ENCODE peak calls at places on chromosome 7, in six cellular contexts. One of them, this sample, is unnamed.

GRCh38 chr7:19709249-19709578 is 377 bp upstream of the POLR1F start:
- DNase-seq in A549: no peak
- DNase-seq in GM12865: no peak
- DNase-seq in AG20443: no peak
- DNase-seq in AG09309: no peak
- DNase-seq in body of pancreas: no peak
- DNase-seq in this sample: no peak

GRCh38 chr7:4629287-4629905 is 52.7 kb upstream of the FOXK1 start:
- DNase-seq in A549: no peak
- DNase-seq in GM12865: no peak
- DNase-seq in AG20443: no peak
- DNase-seq in AG09309: no peak
- DNase-seq in body of pancreas: no peak
- DNase-seq in this sample: no peak

GRCh38 chr7:80499350-80499955 is 12.4 kb downstream of the GNAT3 start:
- DNase-seq in A549: no peak
- DNase-seq in GM12865: no peak
- DNase-seq in AG20443: peak; percentile 23
- DNase-seq in AG09309: peak; percentile 89
- DNase-seq in body of pancreas: peak; percentile 12
- DNase-seq in this sample: no peak

GRCh38 chr7:6212008-6212407 is 60.4 kb downstream of the CYTH3 start:
- DNase-seq in A549: no peak
- DNase-seq in GM12865: no peak
- DNase-seq in AG20443: no peak
- DNase-seq in AG09309: no peak
- DNase-seq in body of pancreas: no peak
- DNase-seq in this sample: no peak

GRCh38 chr7:82264752-82265305 is 178.7 kb downstream of the CACNA2D1 start:
- DNase-seq in A549: no peak
- DNase-seq in GM12865: no peak
- DNase-seq in AG20443: no peak
- DNase-seq in AG09309: no peak
- DNase-seq in body of pancreas: no peak
- DNase-seq in this sample: no peak

GRCh38 chr7:131623154-131623553 is 66.7 kb upstream of the PODXL start:
- DNase-seq in A549: no peak
- DNase-seq in GM12865: no peak
- DNase-seq in AG20443: no peak
- DNase-seq in AG09309: no peak
- DNase-seq in body of pancreas: peak; percentile 14
- DNase-seq in this sample: no peak

GRCh38 chr7:52647046-52647445 is 388.4 kb upstream of the POM121L12 start:
- DNase-seq in A549: no peak
- DNase-seq in GM12865: no peak
- DNase-seq in AG20443: no peak
- DNase-seq in AG09309: no peak
- DNase-seq in body of pancreas: no peak
- DNase-seq in this sample: no peak

GRCh38 chr7:75638607-75639070 is 100.1 kb downstream of the HIP1 start:
- DNase-seq in A549: no peak
- DNase-seq in GM12865: no peak
- DNase-seq in AG20443: peak; percentile 90
- DNase-seq in AG09309: no peak
- DNase-seq in body of pancreas: peak; percentile 43
- DNase-seq in this sample: no peak

GRCh38 chr7:21967500-21968099 is 21.9 kb upstream of the CDCA7L start:
- DNase-seq in A549: no peak
- DNase-seq in GM12865: peak; percentile 44
- DNase-seq in AG20443: no peak
- DNase-seq in AG09309: no peak
- DNase-seq in body of pancreas: no peak
- DNase-seq in this sample: peak; percentile 39

GRCh38 chr7:28686418-28686800 is 271.7 kb downstream of the TRIL start:
- DNase-seq in A549: no peak
- DNase-seq in GM12865: no peak
- DNase-seq in AG20443: peak; percentile 49
- DNase-seq in AG09309: no peak
- DNase-seq in body of pancreas: peak; percentile 19
- DNase-seq in this sample: no peak

GRCh38 chr7:77426521-77427051 is 10.4 kb upstream of the GSAP start:
- DNase-seq in A549: no peak
- DNase-seq in GM12865: no peak
- DNase-seq in AG20443: peak; percentile 56
- DNase-seq in AG09309: no peak
- DNase-seq in body of pancreas: no peak
- DNase-seq in this sample: no peak

GRCh38 chr7:51090411-51090810 is 226.2 kb downstream of the COBL start:
- DNase-seq in A549: no peak
- DNase-seq in GM12865: no peak
- DNase-seq in AG20443: no peak
- DNase-seq in AG09309: no peak
- DNase-seq in body of pancreas: no peak
- DNase-seq in this sample: no peak

GRCh38 chr7:51188987-51189386 is 127.6 kb downstream of the COBL start:
- DNase-seq in A549: no peak
- DNase-seq in GM12865: no peak
- DNase-seq in AG20443: no peak
- DNase-seq in AG09309: no peak
- DNase-seq in body of pancreas: no peak
- DNase-seq in this sample: no peak

GRCh38 chr7:33909755-33910154 is 4.4 kb downstream of the BMPER start:
- DNase-seq in A549: no peak
- DNase-seq in GM12865: no peak
- DNase-seq in AG20443: peak; percentile 73
- DNase-seq in AG09309: no peak
- DNase-seq in body of pancreas: no peak
- DNase-seq in this sample: no peak

GRCh38 chr7:52555805-52556204 is 479.6 kb upstream of the POM121L12 start:
- DNase-seq in A549: no peak
- DNase-seq in GM12865: no peak
- DNase-seq in AG20443: no peak
- DNase-seq in AG09309: no peak
- DNase-seq in body of pancreas: no peak
- DNase-seq in this sample: no peak

GRCh38 chr7:110835209-110835608 is 255.7 kb upstream of the LRRN3 start:
- DNase-seq in A549: no peak
- DNase-seq in GM12865: no peak
- DNase-seq in AG20443: no peak
- DNase-seq in AG09309: no peak
- DNase-seq in body of pancreas: no peak
- DNase-seq in this sample: peak; percentile 53

GRCh38 chr7:104627516-104627915 is 299.1 kb downstream of the LHFPL3 start:
- DNase-seq in A549: no peak
- DNase-seq in GM12865: peak; percentile 25
- DNase-seq in AG20443: peak; percentile 42
- DNase-seq in AG09309: no peak
- DNase-seq in body of pancreas: no peak
- DNase-seq in this sample: no peak

GRCh38 chr7:67771840-67772605 is 775.4 kb downstream of the TYW1 start:
- DNase-seq in A549: no peak
- DNase-seq in GM12865: no peak
- DNase-seq in AG20443: no peak
- DNase-seq in AG09309: no peak
- DNase-seq in body of pancreas: no peak
- DNase-seq in this sample: no peak

GRCh38 chr7:80247144-80247543 is 112.5 kb downstream of the GNAI1 start:
- DNase-seq in A549: no peak
- DNase-seq in GM12865: no peak
- DNase-seq in AG20443: peak; percentile 65
- DNase-seq in AG09309: peak; percentile 18
- DNase-seq in body of pancreas: no peak
- DNase-seq in this sample: no peak

GRCh38 chr7:43784030-43785001 is 25.8 kb downstream of the BLVRA start:
- DNase-seq in A549: no peak
- DNase-seq in GM12865: peak; percentile 86
- DNase-seq in AG20443: no peak
- DNase-seq in AG09309: no peak
- DNase-seq in body of pancreas: no peak
- DNase-seq in this sample: no peak

GRCh38 chr7:94041529-94041928 is 37.4 kb upstream of the BET1 start:
- DNase-seq in A549: no peak
- DNase-seq in GM12865: no peak
- DNase-seq in AG20443: no peak
- DNase-seq in AG09309: no peak
- DNase-seq in body of pancreas: no peak
- DNase-seq in this sample: no peak

GRCh38 chr7:152588350-152588749 is 87.6 kb downstream of the XRCC2 start:
- DNase-seq in A549: no peak
- DNase-seq in GM12865: no peak
- DNase-seq in AG20443: peak; percentile 71
- DNase-seq in AG09309: peak; percentile 51
- DNase-seq in body of pancreas: peak; percentile 30
- DNase-seq in this sample: no peak

GRCh38 chr7:134514663-134515062 is 12.7 kb upstream of the AKR1B10 start:
- DNase-seq in A549: peak; percentile 91
- DNase-seq in GM12865: peak; percentile 82
- DNase-seq in AG20443: peak; percentile 70
- DNase-seq in AG09309: peak; percentile 46
- DNase-seq in body of pancreas: no peak
- DNase-seq in this sample: peak; percentile 67

GRCh38 chr7:108299251-108300014 is 156.8 kb downstream of the NRCAM start:
- DNase-seq in A549: no peak
- DNase-seq in GM12865: no peak
- DNase-seq in AG20443: no peak
- DNase-seq in AG09309: no peak
- DNase-seq in body of pancreas: no peak
- DNase-seq in this sample: no peak

GRCh38 chr7:12923971-12924370 is 236.5 kb downstream of the ARL4A start:
- DNase-seq in A549: no peak
- DNase-seq in GM12865: no peak
- DNase-seq in AG20443: no peak
- DNase-seq in AG09309: no peak
- DNase-seq in body of pancreas: no peak
- DNase-seq in this sample: no peak

GRCh38 chr7:36726806-36727503 is 2.7 kb upstream of the AOAH start:
- DNase-seq in A549: no peak
- DNase-seq in GM12865: no peak
- DNase-seq in AG20443: no peak
- DNase-seq in AG09309: no peak
- DNase-seq in body of pancreas: no peak
- DNase-seq in this sample: no peak

GRCh38 chr7:2627258-2628136 is 4.3 kb upstream of the TTYH3 start:
- DNase-seq in A549: no peak
- DNase-seq in GM12865: no peak
- DNase-seq in AG20443: no peak
- DNase-seq in AG09309: no peak
- DNase-seq in body of pancreas: no peak
- DNase-seq in this sample: no peak

GRCh38 chr7:77413861-77414424 is 2.2 kb downstream of the GSAP start:
- DNase-seq in A549: no peak
- DNase-seq in GM12865: no peak
- DNase-seq in AG20443: no peak
- DNase-seq in AG09309: no peak
- DNase-seq in body of pancreas: no peak
- DNase-seq in this sample: no peak

GRCh38 chr7:158274404-158274811 is 313.2 kb downstream of the PTPRN2 start:
- DNase-seq in A549: no peak
- DNase-seq in GM12865: no peak
- DNase-seq in AG20443: no peak
- DNase-seq in AG09309: no peak
- DNase-seq in body of pancreas: no peak
- DNase-seq in this sample: no peak

GRCh38 chr7:30751696-30752273 is at the start of gene INMT:
- DNase-seq in A549: no peak
- DNase-seq in GM12865: no peak
- DNase-seq in AG20443: no peak
- DNase-seq in AG09309: no peak
- DNase-seq in body of pancreas: no peak
- DNase-seq in this sample: no peak

GRCh38 chr7:18974803-18975202 is 142.6 kb downstream of the TWIST1 start:
- DNase-seq in A549: no peak
- DNase-seq in GM12865: no peak
- DNase-seq in AG20443: no peak
- DNase-seq in AG09309: peak; percentile 28
- DNase-seq in body of pancreas: no peak
- DNase-seq in this sample: no peak

GRCh38 chr7:157664866-157665633 is 328.2 kb downstream of the DNAJB6 start:
- DNase-seq in A549: no peak
- DNase-seq in GM12865: no peak
- DNase-seq in AG20443: no peak
- DNase-seq in AG09309: no peak
- DNase-seq in body of pancreas: no peak
- DNase-seq in this sample: no peak